ENCODE peak calls at places on chromosomes 13 and 19, in five cellular contexts. A, Y, S, I and U are unnamed samples.

GRCh38 chr19:51514866-51515481 is 13.4 kb upstream of the SIGLEC12 start:
- DNase-seq in Y (no peak), I (no peak), A (no peak), S (peak; percentile 72), U (no peak)

GRCh38 chr19:18856385-18857126 is 24.8 kb downstream of the UPF1 start:
- DNase-seq in S (peak; percentile 58), Y (no peak), A (no peak), I (no peak), U (no peak)

GRCh38 chr13:33264620-33264978 is 21.0 kb downstream of the STARD13 start:
- DNase-seq in A (no peak), S (no peak), Y (no peak), I (no peak), U (no peak)

GRCh38 chr13:89514534-89515312 is 1832.8 kb upstream of the MIR17HG start:
- DNase-seq in Y (peak; percentile 8), A (no peak), S (peak; percentile 33), I (no peak), U (no peak)

GRCh38 chr19:35144600-35145436 is 1.8 kb downstream of the FXYD7 start:
- DNase-seq in S (peak; percentile 32), I (no peak), A (no peak), Y (no peak), U (no peak)

GRCh38 chr19:15213715-15214381 is 13.1 kb upstream of the NOTCH3 start:
- DNase-seq in A (no peak), I (no peak), S (peak; percentile 62), Y (peak; percentile 88), U (peak; percentile 84)

GRCh38 chr13:41370736-41371135 is 59.7 kb downstream of the NAA16 start:
- DNase-seq in A (no peak), I (no peak), Y (no peak), S (no peak), U (no peak)

GRCh38 chr13:50106559-50106958 is 91.3 kb downstream of the KCNRG start:
- DNase-seq in S (no peak), Y (no peak), I (no peak), A (no peak), U (no peak)

GRCh38 chr19:17513801-17514200 is 2.4 kb downstream of the PGLS start:
- DNase-seq in I (no peak), Y (no peak), S (no peak), A (no peak), U (no peak)

GRCh38 chr13:90534617-90535340 is 812.7 kb upstream of the MIR17HG start:
- DNase-seq in A (no peak), I (no peak), S (no peak), Y (no peak), U (no peak)

GRCh38 chr13:40230833-40231266 is 435.6 kb downstream of the FOXO1 start:
- DNase-seq in I (no peak), Y (no peak), A (no peak), S (peak; percentile 84), U (no peak)

GRCh38 chr13:44331446-44331845 is 42.2 kb upstream of the SERP2 start:
- DNase-seq in Y (no peak), S (peak; percentile 52), A (no peak), I (no peak), U (no peak)

GRCh38 chr19:51127755-51128154 is 3.0 kb downstream of the SIGLEC9 start:
- DNase-seq in S (peak; percentile 88), I (no peak), Y (peak; percentile 40), A (peak; percentile 67), U (no peak)

GRCh38 chr13:112687836-112688559 is 1.8 kb upstream of the ATP11A start:
- DNase-seq in Y (no peak), I (no peak), S (no peak), A (peak; percentile 44), U (no peak)

GRCh38 chr13:46310066-46310465 is 77.0 kb downstream of the RUBCNL start:
- DNase-seq in A (no peak), S (no peak), I (no peak), Y (no peak), U (no peak)

GRCh38 chr19:35551091-35551810 is 5.8 kb downstream of the TMEM147 start:
- DNase-seq in Y (no peak), I (no peak), A (no peak), S (no peak), U (no peak)

GRCh38 chr13:91406619-91407018 is 8.2 kb downstream of the GPC5 start:
- DNase-seq in I (no peak), A (no peak), S (peak; percentile 55), Y (no peak), U (no peak)

GRCh38 chr13:32538234-32538620 is 368 bp downstream of the N4BP2L2 start:
- DNase-seq in A (peak; percentile 71), S (peak; percentile 52), Y (peak; percentile 44), I (no peak), U (peak; percentile 18)

GRCh38 chr19:6616011-6616410 is 25.1 kb upstream of the CD70 start:
- DNase-seq in Y (no peak), I (no peak), A (no peak), S (peak; percentile 32), U (no peak)
- H3K27ac ChIP-seq in Y (no peak overlapping the region), I (no peak overlapping the region), A (no peak overlapping the region), S (no peak overlapping the region), U (no peak overlapping the region)

GRCh38 chr13:74066937-74067336 is 67.3 kb downstream of the KLF12 start:
- DNase-seq in Y (no peak), I (no peak), S (peak; percentile 20), A (no peak), U (no peak)
- H3K4me1 ChIP-seq in Y (peaks cover 16% of the 10 kb centered on the region), I (peaks cover 28% of the 10 kb centered on the region), S (peaks cover 19% of the 10 kb centered on the region), A (peaks cover 7% of the 10 kb centered on the region), U (peaks cover 48% of the 10 kb centered on the region)

DNA sequence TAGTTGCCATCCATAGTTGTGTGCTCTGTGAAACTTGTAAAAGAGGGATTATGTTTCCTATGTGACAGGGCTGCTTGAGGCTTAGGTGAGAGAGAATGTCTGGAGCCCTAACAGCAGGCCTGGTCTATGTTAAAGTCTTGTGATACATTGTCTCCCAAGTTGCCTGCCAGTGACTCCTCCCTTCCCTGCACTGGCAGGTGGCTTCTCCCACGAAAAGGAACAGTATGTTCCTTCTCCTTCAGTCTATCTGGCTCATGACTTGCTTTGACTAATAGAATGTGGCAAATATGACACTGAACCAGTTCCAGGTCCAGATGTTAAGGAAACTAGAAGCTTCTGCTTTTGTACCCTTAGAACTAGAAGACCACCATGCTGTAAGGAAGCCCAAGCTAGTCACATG is 5.9 kb upstream of the KCNN4 start:
- DNase-seq in I (no peak), A (no peak), Y (no peak), S (no peak), U (no peak)
- H3K36me3 ChIP-seq in I (no peaks in the 10 kb centered on the region), A (no peaks in the 10 kb centered on the region), Y (no peaks in the 10 kb centered on the region), S (no peaks in the 10 kb centered on the region), U (no peaks in the 10 kb centered on the region)

DNA sequence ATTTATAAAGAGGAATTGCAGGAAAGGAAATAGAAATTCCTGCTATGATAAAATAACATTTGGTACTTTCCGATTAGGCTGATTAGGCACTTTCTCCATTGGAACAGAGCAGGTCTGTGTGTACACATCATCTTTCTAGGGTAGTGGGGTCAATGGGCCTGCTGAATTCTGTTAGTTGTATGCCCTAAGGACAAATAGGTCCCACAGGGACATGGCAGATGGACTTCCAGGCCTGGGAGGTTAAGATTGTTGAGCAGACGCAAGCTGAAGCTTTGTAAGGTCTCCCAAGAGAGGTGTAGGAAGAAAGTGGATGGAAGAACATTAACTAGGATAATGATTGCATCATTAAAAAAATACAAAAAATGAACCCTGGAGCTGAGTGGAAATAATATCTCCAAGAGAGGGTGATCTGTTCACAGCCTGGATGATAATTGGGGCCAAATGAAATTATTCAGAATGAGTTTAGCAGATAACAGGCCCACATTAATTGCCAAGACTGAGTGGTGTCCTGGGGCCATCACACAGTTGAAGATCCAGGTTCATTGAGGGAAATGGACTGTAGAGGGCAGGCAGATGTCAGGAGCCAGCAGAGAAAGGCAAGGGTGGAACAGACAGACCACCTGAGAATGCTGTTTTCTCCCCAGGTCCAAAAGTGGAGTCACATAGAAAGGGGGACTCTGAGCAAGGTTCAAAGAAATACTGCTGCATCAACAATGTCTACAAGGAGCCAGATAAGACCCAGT is 215.1 kb downstream of the DNAJC15 start:
- DNase-seq in S (no peak), Y (no peak), I (no peak), A (no peak), U (no peak)
- H3K27ac ChIP-seq in S (no peak overlapping the region), Y (no peak overlapping the region), I (no peak overlapping the region), A (no peak overlapping the region), U (no peak overlapping the region)

GRCh38 chr19:38676878-38677646 is 29.6 kb downstream of the ACTN4 start:
- DNase-seq in I (no peak), S (no peak), A (no peak), Y (no peak), U (no peak)

GRCh38 chr19:38678217-38678890 is 30.9 kb downstream of the ACTN4 start:
- DNase-seq in I (no peak), A (no peak), S (no peak), Y (no peak), U (no peak)

GRCh38 chr19:38678891-38679494 is 31.5 kb downstream of the ACTN4 start:
- DNase-seq in Y (no peak), I (no peak), A (no peak), S (no peak), U (no peak)

GRCh38 chr19:38682195-38682867 is 34.9 kb downstream of the ACTN4 start:
- DNase-seq in Y (no peak), A (no peak), S (no peak), I (no peak), U (no peak)

DNA sequence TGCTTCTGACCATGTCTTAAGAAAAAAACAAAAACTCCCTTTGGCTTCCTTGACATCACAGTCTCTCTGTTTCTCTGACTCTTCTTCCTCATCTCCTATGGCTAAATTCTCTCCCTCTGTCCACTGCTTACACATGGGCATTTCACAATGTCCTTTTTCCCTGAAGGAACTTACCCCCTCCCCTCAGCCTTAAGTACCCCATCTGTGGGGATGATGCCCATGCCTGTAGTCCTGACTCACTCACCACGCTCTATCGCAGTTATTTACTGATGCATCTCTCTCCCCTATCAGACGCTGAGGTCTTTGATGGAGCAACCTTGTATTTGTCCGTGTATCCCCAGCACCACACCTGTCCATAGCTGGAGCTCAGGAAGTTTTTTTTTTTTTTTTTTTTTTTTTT is 32.4 kb downstream of the ACTN4 start:
- DNase-seq in I (no peak), S (no peak), A (no peak), Y (no peak), U (no peak)
- H3K4me1 ChIP-seq in I (peaks cover 100% of the 10 kb centered on the region), S (peaks cover 39% of the 10 kb centered on the region), A (peaks cover 96% of the 10 kb centered on the region), Y (peaks cover 98% of the 10 kb centered on the region), U (peaks cover 100% of the 10 kb centered on the region)

GRCh38 chr19:42005504-42005903 is 11.5 kb upstream of the ATP1A3 start:
- DNase-seq in S (no peak), A (no peak), Y (no peak), I (no peak), U (no peak)
- H3K36me3 ChIP-seq in S (no peaks in the 10 kb centered on the region), A (no peaks in the 10 kb centered on the region), Y (no peaks in the 10 kb centered on the region), I (no peaks in the 10 kb centered on the region), U (no peaks in the 10 kb centered on the region)

GRCh38 chr19:4575267-4575793 is 15.8 kb upstream of the SEMA6B start:
- DNase-seq in S (peak; percentile 99), I (no peak), A (no peak), Y (peak; percentile 90), U (peak; percentile 68)
- H3K27ac ChIP-seq in S (peak overlapping the region; percentile 67), I (peak overlapping the region; percentile 79), A (no peak overlapping the region), Y (peak overlapping the region; percentile 90), U (peak overlapping the region; percentile 85)

GRCh38 chr19:33263325-33264023 is 37.8 kb upstream of the SLC7A10 start:
- DNase-seq in I (no peak), Y (no peak), S (no peak), A (no peak), U (no peak)
- H3K4me1 ChIP-seq in I (no peaks in the 10 kb centered on the region), Y (no peaks in the 10 kb centered on the region), S (peaks cover 5% of the 10 kb centered on the region), A (peaks cover 9% of the 10 kb centered on the region), U (no peaks in the 10 kb centered on the region)